ENCODE peak calls at places on chromosomes 2 and 18, in six cellular contexts. O is tibial artery, J is HL-60, U is tibial nerve, N is neural progenitor cell, Z is upper lobe of right lung. G is an unnamed sample.

GRCh38 chr2:232888839-232889529 is 18.9 kb downstream of the SNORC start:
- DNase-seq in J (no peak), N (no peak), O (peak; percentile 1), U (no peak), Z (no peak), G (no peak)

GRCh38 chr2:204967199-204967995 is 422.1 kb downstream of the PARD3B start:
- DNase-seq in U (no peak), O (no peak), Z (no peak), J (no peak), N (no peak), G (no peak)

GRCh38 chr2:187055463-187055862 is 206.5 kb upstream of the ZSWIM2 start:
- DNase-seq in J (peak; percentile 6), U (no peak), O (peak; percentile 21), N (no peak), Z (no peak), G (no peak)

GRCh38 chr2:233707979-233708644 is 4.6 kb upstream of the UGT1A5 start:
- DNase-seq in U (no peak), N (no peak), Z (no peak), O (no peak), J (no peak), G (no peak)

GRCh38 chr2:144607899-144608477 is 88.1 kb upstream of the ZEB2 start:
- DNase-seq in O (peak; percentile 49), Z (no peak), J (peak; percentile 42), N (no peak), U (peak; percentile 14), G (no peak)

GRCh38 chr18:286515-287310 is 18.9 kb upstream of the THOC1 start:
- DNase-seq in Z (no peak), U (no peak), J (no peak), O (no peak), N (peak; percentile 24), G (peak; percentile 3)

GRCh38 chr18:33114749-33115148 is 325.8 kb downstream of the CCDC178 start:
- DNase-seq in O (no peak), N (no peak), U (no peak), J (no peak), Z (no peak), G (no peak)

GRCh38 chr18:61602836-61603235 is 269.6 kb downstream of the CDH20 start:
- DNase-seq in J (no peak), U (no peak), N (no peak), O (no peak), Z (no peak), G (no peak)

GRCh38 chr2:106192752-106193490 is 1.2 kb downstream of the UXS1 start:
- DNase-seq in O (peak; percentile 34), U (no peak), J (peak; percentile 62), N (peak; percentile 44), Z (peak; percentile 85), G (peak; percentile 33)

GRCh38 chr2:174827371-174828369 is 63.4 kb upstream of the CHRNA1 start:
- DNase-seq in J (no peak), O (no peak), Z (no peak), N (peak; percentile 11), U (no peak), G (no peak)

GRCh38 chr18:39951321-39951720 is 2003.7 kb upstream of the PIK3C3 start:
- DNase-seq in N (no peak), J (no peak), Z (no peak), U (no peak), O (no peak), G (no peak)

GRCh38 chr2:120954939-120955338 is 219.3 kb downstream of the GLI2 start:
- DNase-seq in J (no peak), O (no peak), N (no peak), U (no peak), Z (no peak), G (no peak)

GRCh38 chr2:62364786-62365185 is 141.2 kb downstream of the TMEM17 start:
- DNase-seq in U (no peak), J (no peak), Z (no peak), N (no peak), O (no peak), G (no peak)

GRCh38 chr18:30999887-31000628 is 42.5 kb downstream of the DSC3 start:
- DNase-seq in U (no peak), Z (no peak), J (no peak), O (no peak), N (peak; percentile 41), G (no peak)

GRCh38 chr2:63218800-63219511 is 168.3 kb downstream of the OTX1 start:
- DNase-seq in Z (no peak), J (no peak), O (no peak), U (no peak), N (no peak), G (no peak)

GRCh38 chr18:8959551-8960135 is 142.9 kb upstream of the NDUFV2 start:
- DNase-seq in N (peak; percentile 35), J (no peak), O (no peak), Z (no peak), U (no peak), G (no peak)

GRCh38 chr2:231727621-231728020 is 19.3 kb downstream of the PTMA start:
- DNase-seq in U (no peak), Z (no peak), N (no peak), J (no peak), O (no peak), G (no peak)

DNA sequence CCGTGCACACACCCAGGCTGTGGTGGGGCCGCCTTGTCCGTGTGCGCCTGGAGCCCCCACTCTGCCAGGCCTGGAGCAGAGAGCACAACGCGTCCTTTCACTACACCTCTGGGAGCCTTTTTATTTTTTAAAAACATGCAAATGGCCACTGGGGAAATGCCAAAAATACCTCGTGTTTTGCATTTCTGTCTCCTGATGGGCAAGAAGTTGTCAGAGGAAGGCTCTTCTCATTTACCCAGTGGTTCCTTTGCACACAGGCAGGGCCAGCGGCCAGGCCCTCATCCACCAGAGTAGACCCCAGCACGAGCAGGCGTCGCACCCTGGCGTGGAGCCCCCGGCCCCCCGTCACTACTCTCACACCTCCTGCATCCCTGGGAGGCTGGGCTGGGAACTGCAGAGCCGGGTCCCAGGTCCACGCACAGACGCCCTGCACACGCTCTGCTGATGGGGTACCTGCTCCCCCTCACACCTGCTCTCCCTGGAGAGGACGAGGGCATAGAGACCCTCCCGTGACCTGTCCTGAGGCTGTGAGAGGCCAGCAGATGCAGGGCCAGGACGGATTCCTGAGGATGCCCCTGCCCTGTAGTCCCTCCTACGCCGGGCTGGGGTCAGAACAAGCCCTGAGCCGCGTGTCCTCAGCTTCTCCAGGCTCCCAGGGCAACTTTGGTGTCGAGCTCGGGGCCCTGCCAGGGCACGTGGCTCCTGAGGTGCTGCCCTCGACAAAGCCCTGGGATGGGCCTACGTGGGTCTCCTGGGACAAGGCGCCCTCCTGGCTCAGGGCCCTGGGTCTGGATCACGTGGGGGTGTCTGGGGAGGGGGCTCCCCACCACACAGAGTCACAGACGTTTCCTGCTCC is 64.9 kb downstream of the NFATC1 start:
- DNase-seq in J (no peak), U (no peak), Z (no peak), N (no peak), O (no peak), G (no peak)
- H3K4me3 ChIP-seq in J (no peak overlapping the region), U (no peak overlapping the region), Z (no peak overlapping the region), N (no peak overlapping the region), O (no peak overlapping the region), G (no peak overlapping the region)

DNA sequence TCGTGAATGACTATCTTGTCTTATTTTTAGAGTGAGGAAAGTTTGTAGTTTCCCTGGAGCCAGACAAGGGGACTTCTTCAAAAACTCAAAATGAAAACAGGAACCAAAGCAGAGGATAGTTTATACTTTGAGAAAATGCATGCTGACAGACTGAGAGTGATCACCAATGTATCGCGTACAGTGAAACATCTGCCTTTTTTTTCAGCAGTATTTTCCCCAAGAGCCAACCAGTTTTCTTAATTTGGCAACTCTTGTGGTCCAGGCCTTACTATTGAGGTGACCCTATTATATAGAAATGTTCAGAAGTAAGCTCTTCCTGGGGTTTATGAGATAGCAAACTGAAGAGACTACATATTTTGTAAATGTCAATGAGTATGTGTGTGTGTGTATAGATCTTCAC is 153.7 kb upstream of the VRK2 start:
- DNase-seq in J (no peak), U (no peak), N (no peak), O (no peak), Z (no peak), G (no peak)
- H3K4me3 ChIP-seq in J (no peak overlapping the region), U (no peak overlapping the region), N (no peak overlapping the region), O (no peak overlapping the region), Z (no peak overlapping the region), G (no peak overlapping the region)

DNA sequence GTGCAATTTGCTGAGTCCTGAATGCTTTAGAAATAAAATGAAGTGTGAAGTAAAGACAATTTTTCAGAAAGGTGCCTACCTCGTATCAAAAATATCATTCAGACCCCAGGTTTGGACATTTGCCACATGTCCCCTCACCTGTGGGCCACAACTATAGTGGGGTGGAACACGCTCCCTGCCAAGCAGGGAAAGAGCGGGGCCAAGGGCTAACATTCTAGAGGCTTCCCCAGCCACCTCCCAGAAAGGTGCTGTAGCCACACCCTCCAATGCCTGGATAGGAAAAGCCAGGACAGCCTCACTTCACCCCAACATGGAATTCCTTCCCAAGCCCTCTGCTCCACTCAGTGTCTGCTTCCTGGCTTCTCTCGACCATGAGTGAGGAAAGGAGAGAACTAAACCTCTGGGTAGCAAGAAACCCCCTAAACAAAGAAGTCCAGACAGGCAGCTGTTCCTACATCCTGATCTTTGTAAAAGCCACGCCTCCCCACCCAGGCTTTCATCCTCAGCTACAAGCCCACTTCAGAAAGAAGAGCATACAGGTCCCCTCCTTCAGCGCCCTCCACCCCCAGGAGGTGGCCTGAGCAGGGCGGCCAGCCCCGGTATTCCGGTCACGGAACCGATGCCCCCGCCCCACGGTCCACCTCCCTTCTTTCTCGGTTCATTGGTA is 2.1 kb downstream of the COL6A3 start:
- DNase-seq in U (no peak), N (no peak), O (peak; percentile 65), J (no peak), Z (no peak), G (no peak)
- H3K4me3 ChIP-seq in U (peak overlapping the region; percentile 42), N (no peak overlapping the region), O (peak overlapping the region; percentile 58), J (no peak overlapping the region), Z (peak overlapping the region; percentile 40), G (no peak overlapping the region)

DNA sequence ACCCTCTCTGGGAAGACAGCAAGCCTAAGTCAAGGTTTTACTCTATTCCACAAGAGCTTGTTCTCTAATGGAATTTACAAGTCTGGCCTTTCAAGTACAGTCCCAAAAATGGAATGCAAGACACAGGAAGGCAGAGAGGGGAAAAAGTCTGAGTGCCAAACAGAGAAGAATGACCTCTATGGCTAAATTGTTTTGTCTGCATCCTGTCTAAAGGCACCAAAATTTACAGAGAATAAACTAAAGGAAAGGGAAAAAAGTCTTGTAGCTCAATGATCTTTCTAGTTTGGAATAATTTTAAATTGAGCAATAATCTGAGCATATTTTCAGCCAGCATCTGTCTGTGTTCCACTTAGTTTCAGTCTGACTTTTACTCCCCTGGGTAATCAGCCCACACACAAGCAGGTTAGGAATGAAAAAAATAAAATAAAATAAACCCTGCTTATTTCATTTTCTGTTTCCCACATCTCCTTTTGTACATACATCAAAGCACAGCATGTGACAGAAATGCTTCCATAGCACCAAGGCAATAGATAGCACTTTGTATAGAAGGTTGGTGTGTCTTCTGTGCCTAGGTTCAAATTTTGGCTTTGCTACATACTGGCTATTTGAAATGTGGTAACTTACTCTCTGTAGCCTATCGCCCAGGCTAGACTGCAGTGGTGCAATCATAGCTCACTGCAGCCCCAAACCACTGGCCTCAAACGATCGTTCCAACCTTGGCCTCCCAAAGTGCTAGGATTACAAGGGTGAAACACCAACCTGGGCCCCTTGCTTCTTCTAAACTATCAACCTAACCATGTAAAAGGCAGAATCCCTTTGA is 105.1 kb downstream of the SLC8A1 start:
- DNase-seq in O (peak; percentile 46), U (no peak), N (no peak), Z (no peak), J (no peak), G (no peak)
- H3K4me3 ChIP-seq in O (peak overlapping the region; percentile 4), U (no peak overlapping the region), N (no peak overlapping the region), Z (no peak overlapping the region), J (no peak overlapping the region), G (no peak overlapping the region)

GRCh38 chr2:66437055-66437454 is 2.1 kb downstream of the MEIS1 start:
- DNase-seq in N (no peak), O (no peak), J (no peak), U (no peak), Z (no peak), G (no peak)
- H3K4me3 ChIP-seq in N (peak overlapping the region; percentile 61), O (peak overlapping the region; percentile 81), J (no peak overlapping the region), U (peak overlapping the region; percentile 47), Z (peak overlapping the region; percentile 67), G (peak overlapping the region; percentile 65)

G was measured in retinal pigment epithelial cell.